ENCODE peak calls at places on chromosome 19, in seven cellular contexts. X is H1; I is BJ; W is mucosa of descending colon; T is CD8-positive, alpha-beta T cell; O is fibroblast of lung; F is MCF 10A. J is an unnamed sample.

GRCh38 chr19:50427997-50428425 is 4.7 kb upstream of the MYBPC2 start:
- DNase-seq in X (peak; percentile 62), I (no peak), W (peak; percentile 79), T (peak; percentile 16), O (peak; percentile 76), F (no peak), J (no peak)

GRCh38 chr19:7427944-7428343 is 60.9 kb downstream of the PEX11G start:
- DNase-seq in X (no peak), I (no peak), W (no peak), T (no peak), O (peak; percentile 73), F (no peak), J (no peak)

GRCh38 chr19:47726467-47726866 is 13.2 kb downstream of the EHD2 start:
- DNase-seq in X (no peak), I (peak; percentile 40), W (no peak), T (no peak), O (peak; percentile 83), F (no peak), J (no peak)

GRCh38 chr19:33143897-33144405 is 12.0 kb downstream of the WDR88 start:
- DNase-seq in X (no peak), I (no peak), W (peak; percentile 71), T (peak; percentile 60), O (peak; percentile 30), F (peak; percentile 64), J (peak; percentile 71)

GRCh38 chr19:17328517-17329060 is 6.1 kb downstream of the ANO8 start:
- DNase-seq in X (no peak), I (no peak), W (peak; percentile 59), T (peak; percentile 44), O (no peak), F (no peak), J (no peak)

GRCh38 chr19:29308977-29309520 is 96.1 kb upstream of the UQCRFS1 start:
- DNase-seq in X (no peak), I (no peak), W (no peak), T (no peak), O (no peak), F (no peak), J (no peak)

GRCh38 chr19:47623921-47624391 is 15.0 kb downstream of the BICRA start:
- DNase-seq in X (no peak), I (no peak), W (no peak), T (no peak), O (no peak), F (peak; percentile 37), J (no peak)

GRCh38 chr19:34480971-34481821 is at the start of gene WTIP:
- DNase-seq in X (no peak), I (no peak), W (peak; percentile 59), T (no peak), O (peak; percentile 94), F (peak; percentile 58), J (peak; percentile 65)

GRCh38 chr19:53519431-53519830 is 18.5 kb upstream of the ZNF331 start:
- DNase-seq in X (no peak), I (no peak), W (no peak), T (no peak), O (no peak), F (no peak), J (no peak)

GRCh38 chr19:50230379-50231351 is 27.2 kb downstream of the MYH14 start:
- DNase-seq in X (peak; percentile 44), I (no peak), W (no peak), T (no peak), O (no peak), F (no peak), J (no peak)

GRCh38 chr19:56623006-56623405 is 20.0 kb upstream of the SMIM17 start:
- DNase-seq in X (no peak), I (no peak), W (no peak), T (no peak), O (no peak), F (no peak), J (no peak)

GRCh38 chr19:28454083-28454482 is 758.9 kb downstream of the UQCRFS1 start:
- DNase-seq in X (no peak), I (no peak), W (no peak), T (no peak), O (peak; percentile 76), F (no peak), J (no peak)

GRCh38 chr19:49400034-49400433 is 12.0 kb downstream of the KASH5 start:
- DNase-seq in X (no peak), I (no peak), W (no peak), T (no peak), O (no peak), F (peak; percentile 45), J (no peak)

GRCh38 chr19:48852292-48852691 is 16.0 kb upstream of the HSD17B14 start:
- DNase-seq in X (no peak), I (no peak), W (no peak), T (no peak), O (no peak), F (no peak), J (no peak)

GRCh38 chr19:53102701-53103140 is 501 bp downstream of the ZNF160 start:
- DNase-seq in X (no peak), I (no peak), W (peak; percentile 57), T (peak; percentile 28), O (peak; percentile 32), F (peak; percentile 22), J (peak; percentile 5)

GRCh38 chr19:10642473-10642872 is 11.7 kb upstream of the ILF3 start:
- DNase-seq in X (no peak), I (no peak), W (no peak), T (no peak), O (no peak), F (no peak), J (no peak)

GRCh38 chr19:16821081-16821480 is 8.1 kb upstream of the SIN3B start:
- DNase-seq in X (no peak), I (no peak), W (no peak), T (no peak), O (no peak), F (no peak), J (no peak)

GRCh38 chr19:4057913-4058695 is 8.6 kb downstream of the ZBTB7A start:
- DNase-seq in X (no peak), I (peak; percentile 47), W (peak; percentile 82), T (peak; percentile 58), O (peak; percentile 85), F (peak; percentile 96), J (peak; percentile 88)
- TF ChIP-seq CTCF in X (no peak), I (peak; percentile 50), W (no peak), T (no peak), O (no peak), F (peak; percentile 21), J (no peak)

DNA sequence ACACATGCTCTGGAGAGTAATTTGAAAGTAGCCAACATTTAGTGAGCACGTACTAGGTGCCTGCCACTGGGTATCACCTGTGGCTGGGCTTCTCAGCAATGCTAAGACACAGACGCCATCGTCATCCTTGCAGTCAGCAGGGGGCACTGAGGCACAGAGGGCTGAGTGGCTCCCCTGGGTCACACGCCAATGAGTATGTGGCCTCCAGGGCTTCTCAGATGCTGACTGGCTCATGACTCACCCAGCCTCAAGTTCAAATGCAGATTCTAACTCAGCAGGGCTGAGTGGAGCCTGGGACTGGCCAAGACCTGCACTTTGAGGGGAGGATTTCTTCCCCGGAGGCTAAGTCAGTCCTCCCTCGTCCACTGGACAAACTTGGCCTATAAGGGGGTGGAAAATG is 115.1 kb upstream of the CACNA1A start:
- DNase-seq in X (peak; percentile 80), I (peak; percentile 82), W (no peak), T (no peak), O (peak; percentile 96), F (peak; percentile 85), J (peak; percentile 67)
- TF ChIP-seq CTCF in X (no peak), I (peak; percentile 45), W (no peak), T (no peak), O (peak; percentile 67), F (no peak), J (no peak)

DNA sequence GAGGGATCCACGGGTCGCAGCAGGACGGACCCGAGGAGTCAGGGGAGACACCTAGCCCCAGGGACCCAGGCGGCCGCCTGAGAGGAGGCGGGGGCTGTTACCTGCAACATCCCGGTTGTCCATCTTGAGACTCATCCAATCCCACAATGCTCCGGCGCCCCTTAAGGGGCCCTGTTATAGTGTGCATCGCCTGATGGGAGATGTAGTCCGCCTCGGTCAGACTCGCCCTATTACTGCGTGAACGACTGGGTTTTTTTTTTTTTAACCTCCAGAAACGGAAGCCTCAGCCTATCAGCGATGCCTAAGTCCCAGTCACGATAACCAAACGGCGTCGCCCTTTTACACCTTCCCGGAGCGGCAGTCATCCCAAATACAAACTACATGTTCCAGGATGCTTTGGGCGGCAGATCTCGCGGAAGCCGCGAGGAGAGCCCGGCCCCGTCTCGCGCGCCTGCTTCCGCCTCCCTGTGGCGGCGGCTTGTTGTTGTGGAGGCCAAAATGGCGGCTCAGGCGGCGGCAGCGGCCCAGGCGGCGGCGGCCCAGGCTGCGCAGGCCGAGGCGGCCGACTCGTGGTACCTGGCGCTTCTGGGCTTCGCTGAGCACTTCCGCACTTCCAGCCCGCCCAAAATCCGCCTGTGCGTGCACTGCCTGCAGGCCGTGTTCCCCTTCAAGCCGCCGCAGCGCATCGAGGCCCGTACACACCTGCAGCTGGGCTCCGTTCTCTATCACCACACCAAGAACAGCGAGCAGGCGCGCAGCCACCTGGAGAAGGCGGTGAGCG is at the start of the genes MAU2 and SUGP1:
- DNase-seq in X (peak; percentile 73), I (peak; percentile 55), W (peak; percentile 93), T (peak; percentile 88), O (peak; percentile 86), F (peak; percentile 96), J (peak; percentile 83)
- TF ChIP-seq CTCF in X (no peak), I (peak; percentile 44), W (no peak), T (no peak), O (no peak), F (no peak), J (no peak)

GRCh38 chr19:1175020-1175419 is 952 bp upstream of the SBNO2 start:
- DNase-seq in X (no peak), I (no peak), W (no peak), T (no peak), O (no peak), F (no peak), J (no peak)

GRCh38 chr19:1173160-1173844 is 766 bp downstream of the SBNO2 start:
- DNase-seq in X (no peak), I (no peak), W (peak; percentile 67), T (no peak), O (no peak), F (no peak), J (no peak)

GRCh38 chr19:1173845-1174809 is at the start of gene SBNO2:
- DNase-seq in X (peak; percentile 70), I (no peak), W (peak; percentile 96), T (peak; percentile 90), O (peak; percentile 75), F (peak; percentile 87), J (peak; percentile 91)

GRCh38 chr19:1181606-1182005 is 7.5 kb upstream of the SBNO2 start:
- DNase-seq in X (no peak), I (no peak), W (peak; percentile 67), T (no peak), O (no peak), F (no peak), J (peak; percentile 78)

DNA sequence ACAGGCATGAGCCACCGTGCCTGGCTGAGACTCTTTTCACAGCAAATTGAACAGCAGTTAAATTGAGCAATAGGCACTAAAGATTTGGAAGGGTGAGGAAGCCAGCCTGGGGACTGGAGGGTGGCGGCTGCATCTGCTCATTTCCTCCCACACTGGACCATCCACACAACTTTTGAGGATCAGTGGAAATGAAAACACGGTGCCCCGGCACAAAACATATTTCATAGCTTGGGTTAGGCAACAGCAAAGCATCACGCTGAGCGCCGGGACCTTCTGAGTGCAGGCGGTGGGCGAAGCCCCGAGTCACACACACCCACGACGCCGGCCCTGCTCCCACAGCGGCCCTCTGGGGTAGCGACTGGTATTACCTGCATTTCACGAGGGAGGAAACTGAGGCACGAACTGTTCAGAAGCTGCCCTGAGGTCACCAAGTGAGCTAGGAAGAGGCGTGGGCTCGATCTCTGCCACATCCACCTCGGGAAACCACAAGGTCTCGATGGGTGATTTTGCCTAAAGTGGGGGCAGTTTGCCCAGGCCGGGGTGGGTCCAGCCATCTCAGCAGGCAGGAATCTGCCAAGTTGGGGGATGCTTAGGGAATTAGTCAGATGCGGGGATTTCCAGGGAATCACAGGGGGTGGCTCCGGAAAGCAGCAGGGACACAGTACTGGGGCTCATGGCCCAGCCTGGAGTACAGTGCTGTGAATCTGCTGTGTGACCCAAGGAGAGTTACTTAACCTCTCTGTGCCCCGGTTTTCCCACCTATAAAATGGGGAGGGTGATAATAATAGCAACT is 3.5 kb upstream of the SBNO2 start:
- DNase-seq in X (no peak), I (peak; percentile 86), W (no peak), T (no peak), O (peak; percentile 97), F (peak; percentile 99), J (peak; percentile 70)
- TF ChIP-seq CTCF in X (peak; percentile 5), I (peak; percentile 35), W (no peak), T (no peak), O (peak; percentile 21), F (peak; percentile 26), J (no peak)

J was measured in Calu3.